ENCODE peak calls at places on chromosomes 4 and X, in five cellular contexts. One of them, this sample, is unnamed.
A peak's percentile ranks its signal among the peaks of the same experiment; 100 is the strongest.

GRCh38 chr4:144689125-144689524 is 43.2 kb downstream of the HHIP start:
- DNase-seq in GM19239: no peak
- DNase-seq in AG10803: no peak
- DNase-seq in activated CD8-positive, alpha-beta memory T cell treated with anti-CD3 and anti-CD28 coated beads for 48 hours: no peak
- DNase-seq in activated CD4-positive, alpha-beta T cell treated with anti-CD3 and anti-CD28 coated beads for 48 hours: no peak
- DNase-seq in this sample: no peak

GRCh38 chrX:110156167-110156754 is 153.3 kb downstream of the TMEM164 start:
- DNase-seq in GM19239: no peak
- DNase-seq in AG10803: peak; percentile 9
- DNase-seq in activated CD8-positive, alpha-beta memory T cell treated with anti-CD3 and anti-CD28 coated beads for 48 hours: no peak
- DNase-seq in activated CD4-positive, alpha-beta T cell treated with anti-CD3 and anti-CD28 coated beads for 48 hours: no peak
- DNase-seq in this sample: no peak

GRCh38 chr4:101211146-101211553 is 136.2 kb downstream of the PPP3CA start:
- DNase-seq in GM19239: no peak
- DNase-seq in AG10803: no peak
- DNase-seq in activated CD8-positive, alpha-beta memory T cell treated with anti-CD3 and anti-CD28 coated beads for 48 hours: no peak
- DNase-seq in activated CD4-positive, alpha-beta T cell treated with anti-CD3 and anti-CD28 coated beads for 48 hours: no peak
- DNase-seq in this sample: no peak

GRCh38 chrX:580020-580419 is 50.6 kb upstream of the SHOX start:
- DNase-seq in GM19239: no peak
- DNase-seq in AG10803: no peak
- DNase-seq in activated CD8-positive, alpha-beta memory T cell treated with anti-CD3 and anti-CD28 coated beads for 48 hours: no peak
- DNase-seq in activated CD4-positive, alpha-beta T cell treated with anti-CD3 and anti-CD28 coated beads for 48 hours: no peak
- DNase-seq in this sample: no peak

GRCh38 chr4:13543648-13544555 is at the start of gene NKX3-2:
- DNase-seq in GM19239: no peak
- DNase-seq in AG10803: no peak
- DNase-seq in activated CD8-positive, alpha-beta memory T cell treated with anti-CD3 and anti-CD28 coated beads for 48 hours: no peak
- DNase-seq in activated CD4-positive, alpha-beta T cell treated with anti-CD3 and anti-CD28 coated beads for 48 hours: no peak
- DNase-seq in this sample: no peak

GRCh38 chr4:113835005-113835404 is 73.5 kb upstream of the CAMK2D start:
- DNase-seq in GM19239: no peak
- DNase-seq in AG10803: peak; percentile 49
- DNase-seq in activated CD8-positive, alpha-beta memory T cell treated with anti-CD3 and anti-CD28 coated beads for 48 hours: no peak
- DNase-seq in activated CD4-positive, alpha-beta T cell treated with anti-CD3 and anti-CD28 coated beads for 48 hours: no peak
- DNase-seq in this sample: no peak

GRCh38 chrX:115297189-115297588 is 7.7 kb downstream of the LUZP4 start:
- DNase-seq in GM19239: no peak
- DNase-seq in AG10803: no peak
- DNase-seq in activated CD8-positive, alpha-beta memory T cell treated with anti-CD3 and anti-CD28 coated beads for 48 hours: no peak
- DNase-seq in activated CD4-positive, alpha-beta T cell treated with anti-CD3 and anti-CD28 coated beads for 48 hours: no peak
- DNase-seq in this sample: no peak

GRCh38 chr4:135032670-135033069 is 831.1 kb upstream of the PABPC4L start:
- DNase-seq in GM19239: no peak
- DNase-seq in AG10803: no peak
- DNase-seq in activated CD8-positive, alpha-beta memory T cell treated with anti-CD3 and anti-CD28 coated beads for 48 hours: no peak
- DNase-seq in activated CD4-positive, alpha-beta T cell treated with anti-CD3 and anti-CD28 coated beads for 48 hours: no peak
- DNase-seq in this sample: no peak

GRCh38 chr4:52718123-52718522 is 33.1 kb downstream of the ERVMER34-1 start:
- DNase-seq in GM19239: no peak
- DNase-seq in AG10803: no peak
- DNase-seq in activated CD8-positive, alpha-beta memory T cell treated with anti-CD3 and anti-CD28 coated beads for 48 hours: no peak
- DNase-seq in activated CD4-positive, alpha-beta T cell treated with anti-CD3 and anti-CD28 coated beads for 48 hours: peak; percentile 5
- DNase-seq in this sample: no peak

GRCh38 chrX:68234171-68234910 is 199.0 kb downstream of the OPHN1 start:
- DNase-seq in GM19239: no peak
- DNase-seq in AG10803: no peak
- DNase-seq in activated CD8-positive, alpha-beta memory T cell treated with anti-CD3 and anti-CD28 coated beads for 48 hours: no peak
- DNase-seq in activated CD4-positive, alpha-beta T cell treated with anti-CD3 and anti-CD28 coated beads for 48 hours: no peak
- DNase-seq in this sample: no peak

GRCh38 chrX:137882960-137883359 is 317.0 kb downstream of the ZIC3 start:
- DNase-seq in GM19239: no peak
- DNase-seq in AG10803: no peak
- DNase-seq in activated CD8-positive, alpha-beta memory T cell treated with anti-CD3 and anti-CD28 coated beads for 48 hours: no peak
- DNase-seq in activated CD4-positive, alpha-beta T cell treated with anti-CD3 and anti-CD28 coated beads for 48 hours: no peak
- DNase-seq in this sample: no peak

GRCh38 chr4:5753766-5754528 is 42.9 kb downstream of the EVC start:
- DNase-seq in GM19239: no peak
- DNase-seq in AG10803: peak; percentile 83
- DNase-seq in activated CD8-positive, alpha-beta memory T cell treated with anti-CD3 and anti-CD28 coated beads for 48 hours: no peak
- DNase-seq in activated CD4-positive, alpha-beta T cell treated with anti-CD3 and anti-CD28 coated beads for 48 hours: no peak
- DNase-seq in this sample: no peak

GRCh38 chr4:48710446-48711209 is 69.5 kb downstream of the FRYL start:
- DNase-seq in GM19239: no peak
- DNase-seq in AG10803: no peak
- DNase-seq in activated CD8-positive, alpha-beta memory T cell treated with anti-CD3 and anti-CD28 coated beads for 48 hours: no peak
- DNase-seq in activated CD4-positive, alpha-beta T cell treated with anti-CD3 and anti-CD28 coated beads for 48 hours: no peak
- DNase-seq in this sample: no peak

GRCh38 chr4:157358851-157359250 is 138.3 kb downstream of the GRIA2 start:
- DNase-seq in GM19239: no peak
- DNase-seq in AG10803: no peak
- DNase-seq in activated CD8-positive, alpha-beta memory T cell treated with anti-CD3 and anti-CD28 coated beads for 48 hours: no peak
- DNase-seq in activated CD4-positive, alpha-beta T cell treated with anti-CD3 and anti-CD28 coated beads for 48 hours: no peak
- DNase-seq in this sample: no peak

GRCh38 chr4:165874072-165874798 is 1.2 kb downstream of the TLL1 start:
- DNase-seq in GM19239: no peak
- DNase-seq in AG10803: no peak
- DNase-seq in activated CD8-positive, alpha-beta memory T cell treated with anti-CD3 and anti-CD28 coated beads for 48 hours: no peak
- DNase-seq in activated CD4-positive, alpha-beta T cell treated with anti-CD3 and anti-CD28 coated beads for 48 hours: no peak
- DNase-seq in this sample: peak; percentile 26

GRCh38 chr4:101345596-101346311 is 1.6 kb downstream of the PPP3CA start:
- DNase-seq in GM19239: peak; percentile 20
- DNase-seq in AG10803: peak; percentile 47
- DNase-seq in activated CD8-positive, alpha-beta memory T cell treated with anti-CD3 and anti-CD28 coated beads for 48 hours: peak; percentile 6
- DNase-seq in activated CD4-positive, alpha-beta T cell treated with anti-CD3 and anti-CD28 coated beads for 48 hours: peak; percentile 45
- DNase-seq in this sample: peak; percentile 74

GRCh38 chrX:9948406-9948805 is 18.8 kb upstream of the CLDN34 start:
- DNase-seq in GM19239: no peak
- DNase-seq in AG10803: peak; percentile 50
- DNase-seq in activated CD8-positive, alpha-beta memory T cell treated with anti-CD3 and anti-CD28 coated beads for 48 hours: no peak
- DNase-seq in activated CD4-positive, alpha-beta T cell treated with anti-CD3 and anti-CD28 coated beads for 48 hours: no peak
- DNase-seq in this sample: no peak

GRCh38 chr4:24801136-24801855 is 5.9 kb downstream of the SOD3 start:
- DNase-seq in GM19239: no peak
- DNase-seq in AG10803: no peak
- DNase-seq in activated CD8-positive, alpha-beta memory T cell treated with anti-CD3 and anti-CD28 coated beads for 48 hours: no peak
- DNase-seq in activated CD4-positive, alpha-beta T cell treated with anti-CD3 and anti-CD28 coated beads for 48 hours: no peak
- DNase-seq in this sample: no peak

GRCh38 chr4:59091376-59092142 is 1981.4 kb upstream of the IGFBP7 start:
- DNase-seq in GM19239: no peak
- DNase-seq in AG10803: no peak
- DNase-seq in activated CD8-positive, alpha-beta memory T cell treated with anti-CD3 and anti-CD28 coated beads for 48 hours: no peak
- DNase-seq in activated CD4-positive, alpha-beta T cell treated with anti-CD3 and anti-CD28 coated beads for 48 hours: no peak
- DNase-seq in this sample: no peak

GRCh38 chrX:154730271-154730883 is 20.5 kb downstream of the GAB3 start:
- DNase-seq in GM19239: no peak
- DNase-seq in AG10803: peak; percentile 89
- DNase-seq in activated CD8-positive, alpha-beta memory T cell treated with anti-CD3 and anti-CD28 coated beads for 48 hours: no peak
- DNase-seq in activated CD4-positive, alpha-beta T cell treated with anti-CD3 and anti-CD28 coated beads for 48 hours: no peak
- DNase-seq in this sample: no peak

GRCh38 chr4:76637704-76638361 is 202.8 kb downstream of the SHROOM3 start:
- DNase-seq in GM19239: no peak
- DNase-seq in AG10803: peak; percentile 42
- DNase-seq in activated CD8-positive, alpha-beta memory T cell treated with anti-CD3 and anti-CD28 coated beads for 48 hours: no peak
- DNase-seq in activated CD4-positive, alpha-beta T cell treated with anti-CD3 and anti-CD28 coated beads for 48 hours: no peak
- DNase-seq in this sample: no peak

GRCh38 chrX:23570674-23571343 is 96.5 kb upstream of the PRDX4 start:
- DNase-seq in GM19239: no peak
- DNase-seq in AG10803: no peak
- DNase-seq in activated CD8-positive, alpha-beta memory T cell treated with anti-CD3 and anti-CD28 coated beads for 48 hours: no peak
- DNase-seq in activated CD4-positive, alpha-beta T cell treated with anti-CD3 and anti-CD28 coated beads for 48 hours: no peak
- DNase-seq in this sample: no peak

GRCh38 chr4:83010522-83011318 is at the start of gene LIN54:
- DNase-seq in GM19239: peak; percentile 73
- DNase-seq in AG10803: peak; percentile 82
- DNase-seq in activated CD8-positive, alpha-beta memory T cell treated with anti-CD3 and anti-CD28 coated beads for 48 hours: peak; percentile 51
- DNase-seq in activated CD4-positive, alpha-beta T cell treated with anti-CD3 and anti-CD28 coated beads for 48 hours: peak; percentile 89
- DNase-seq in this sample: peak; percentile 82

GRCh38 chr4:66284991-66285451 is 614.7 kb upstream of the EPHA5 start:
- DNase-seq in GM19239: no peak
- DNase-seq in AG10803: no peak
- DNase-seq in activated CD8-positive, alpha-beta memory T cell treated with anti-CD3 and anti-CD28 coated beads for 48 hours: no peak
- DNase-seq in activated CD4-positive, alpha-beta T cell treated with anti-CD3 and anti-CD28 coated beads for 48 hours: no peak
- DNase-seq in this sample: no peak

GRCh38 chr4:106624674-106625073 is 256.1 kb upstream of the GIMD1 start:
- DNase-seq in GM19239: no peak
- DNase-seq in AG10803: peak; percentile 16
- DNase-seq in activated CD8-positive, alpha-beta memory T cell treated with anti-CD3 and anti-CD28 coated beads for 48 hours: no peak
- DNase-seq in activated CD4-positive, alpha-beta T cell treated with anti-CD3 and anti-CD28 coated beads for 48 hours: no peak
- DNase-seq in this sample: no peak

GRCh38 chr4:8010618-8011017 is 71.0 kb upstream of the AFAP1 start:
- DNase-seq in GM19239: no peak
- DNase-seq in AG10803: peak; percentile 13
- DNase-seq in activated CD8-positive, alpha-beta memory T cell treated with anti-CD3 and anti-CD28 coated beads for 48 hours: no peak
- DNase-seq in activated CD4-positive, alpha-beta T cell treated with anti-CD3 and anti-CD28 coated beads for 48 hours: no peak
- DNase-seq in this sample: peak; percentile 85